ENCODE peak calls at places on chromosomes 4 and X, in five cellular contexts. W is heart left ventricle, C is breast epithelium, D is suprapubic skin, H is A549. A is an unnamed sample.

GRCh38 chr4:121819216-121819980 is 4.3 kb downstream of the CCNA2 start:
- DNase-seq in H (no peak), D (no peak), C (no peak), W (no peak), A (no peak)

GRCh38 chrX:332496-332860 is 13.9 kb upstream of the GTPBP6 start:
- DNase-seq in D (no peak), H (no peak), C (no peak), W (no peak), A (no peak)

GRCh38 chrX:3699841-3700381 is 13.5 kb downstream of the PRKX start:
- DNase-seq in W (no peak), H (no peak), D (no peak), C (no peak), A (no peak)

GRCh38 chr4:152997771-152998487 is 61.8 kb downstream of the FHDC1 start:
- DNase-seq in C (peak), D (no peak), H (peak), W (no peak), A (no peak)

GRCh38 chrX:22629105-22629725 is 356.5 kb downstream of the CBLL2 start:
- DNase-seq in W (no peak), C (no peak), H (no peak), D (no peak), A (no peak)

GRCh38 chr4:161629694-161630441 is 533.9 kb downstream of the FSTL5 start:
- DNase-seq in W (peak), D (no peak), C (no peak), H (no peak), A (no peak)

GRCh38 chr4:6271701-6272465 is 2.2 kb downstream of the WFS1 start:
- DNase-seq in D (no peak), C (peak), W (peak), H (no peak), A (no peak)

GRCh38 chrX:71909956-71910355 is 689 bp upstream of the NHSL2 start:
- DNase-seq in H (peak), W (peak), C (no peak), D (no peak), A (no peak)

GRCh38 chr4:21811576-21811975 is 137.0 kb downstream of the KCNIP4 start:
- DNase-seq in W (no peak), H (no peak), C (no peak), D (no peak), A (no peak)

GRCh38 chrX:17442898-17443297 is 67.9 kb downstream of the NHS start:
- DNase-seq in C (no peak), H (peak), D (no peak), W (no peak), A (no peak)

GRCh38 chr4:142291299-142291698 is 554.8 kb downstream of the INPP4B start:
- DNase-seq in C (no peak), W (no peak), D (no peak), H (no peak), A (no peak)

GRCh38 chr4:81457921-81458520 is 13.7 kb downstream of the RASGEF1B start:
- DNase-seq in C (no peak), H (no peak), W (no peak), D (no peak), A (no peak)

GRCh38 chr4:152478456-152479237 is 57.2 kb downstream of the FBXW7 start:
- DNase-seq in W (no peak), C (no peak), H (no peak), D (no peak), A (no peak)

GRCh38 chrX:38879631-38880220 is 78.5 kb downstream of the MID1IP1 start:
- DNase-seq in D (no peak), W (no peak), H (no peak), C (no peak), A (no peak)

GRCh38 chr4:94452476-94453300 is 946 bp downstream of the PDLIM5 start:
- DNase-seq in C (peak), W (peak), H (peak), D (peak), A (peak)

GRCh38 chr4:77819836-77820679 is 890 bp upstream of the CNOT6L start:
- DNase-seq in C (peak), W (peak), D (peak), H (peak), A (peak)

GRCh38 chr4:77820836-77821561 is 1.8 kb upstream of the CNOT6L start:
- DNase-seq in D (no peak), W (no peak), C (no peak), H (no peak), A (no peak)

GRCh38 chr4:77818077-77818666 is 996 bp downstream of the CNOT6L start:
- DNase-seq in D (peak), C (peak), W (peak), H (peak), A (no peak)

GRCh38 chr4:77818667-77819408 is at the start of gene CNOT6L:
- DNase-seq in W (peak), H (peak), D (peak), C (peak), A (peak)

DNA sequence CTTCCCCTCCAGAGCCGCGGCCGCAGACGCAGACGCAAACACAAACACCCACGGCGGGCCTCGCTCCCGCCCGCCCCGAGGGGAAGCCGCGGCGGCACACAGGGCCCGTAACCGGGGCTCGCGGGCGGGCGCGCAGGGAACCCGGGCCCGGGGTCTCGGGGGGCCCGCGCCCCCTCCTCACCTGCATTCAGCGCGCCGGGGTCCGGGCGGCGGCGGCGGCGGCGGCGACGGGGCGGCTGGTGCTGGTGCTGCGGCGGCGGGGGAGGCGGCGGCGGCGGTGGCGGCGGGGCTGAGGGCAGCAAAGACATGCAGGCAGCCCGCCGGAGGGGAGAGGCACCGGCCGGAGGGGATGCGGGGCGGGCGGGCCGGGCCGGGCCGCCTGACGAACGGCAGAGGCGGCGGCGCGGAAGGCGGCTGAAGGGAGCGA is 254 bp upstream of the CNOT6L start:
- DNase-seq in H (no peak), C (no peak), W (no peak), D (no peak), A (no peak)
- TF ChIP-seq POLR2A in H (no peak), C (no peak), W (no peak), D (no peak), A (no peak)

DNA sequence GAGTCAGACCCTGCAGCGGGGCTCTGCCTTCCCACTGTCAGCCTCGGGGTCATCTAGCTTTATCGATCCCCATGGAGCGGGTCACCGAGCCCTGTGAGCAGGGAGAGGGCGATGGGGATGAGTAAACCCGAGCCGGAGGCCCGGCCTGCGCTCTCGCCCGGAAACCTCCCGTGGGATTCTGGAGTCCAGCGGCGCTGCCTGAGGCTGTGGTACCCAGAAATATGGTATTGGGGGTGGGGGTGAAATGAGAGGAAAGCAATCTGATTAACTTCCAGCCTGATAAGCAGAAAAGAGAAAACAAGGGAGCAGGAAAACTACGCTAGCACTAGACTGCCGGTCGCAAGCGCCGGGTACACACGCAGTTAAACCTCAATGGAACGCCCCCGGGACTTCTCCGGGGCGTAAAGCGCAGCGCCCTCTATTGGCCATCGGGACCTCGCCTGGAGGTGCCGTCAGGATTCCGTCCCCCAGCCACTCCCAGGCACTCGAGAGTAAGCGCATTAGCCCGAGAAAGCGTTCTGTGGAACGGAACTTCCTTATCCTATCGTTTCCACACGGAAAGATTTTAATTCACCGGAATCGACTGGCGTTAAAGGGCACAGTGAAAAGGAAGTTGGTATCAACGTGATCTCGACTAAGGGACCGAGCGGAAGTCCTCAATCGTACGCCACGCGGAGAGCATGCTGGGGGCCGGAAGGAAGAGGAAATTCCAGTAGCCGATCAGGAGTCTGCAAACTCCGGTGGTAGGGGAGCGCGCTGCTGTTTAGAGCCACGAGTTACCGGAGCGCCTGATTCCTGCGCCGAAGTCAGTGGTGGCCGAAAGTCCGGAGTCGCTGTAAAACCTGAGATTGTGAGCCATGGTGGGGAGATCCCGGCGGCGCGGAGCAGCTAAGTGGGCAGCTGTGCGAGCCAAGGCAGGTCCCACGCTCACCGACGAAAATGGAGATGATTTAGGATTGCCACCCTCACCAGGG is at the start of gene UTP3:
- DNase-seq in C (peak), W (peak), H (peak), D (peak), A (peak)
- TF ChIP-seq POLR2A in C (no peak), W (peak), H (peak), D (no peak), A (no peak)

DNA sequence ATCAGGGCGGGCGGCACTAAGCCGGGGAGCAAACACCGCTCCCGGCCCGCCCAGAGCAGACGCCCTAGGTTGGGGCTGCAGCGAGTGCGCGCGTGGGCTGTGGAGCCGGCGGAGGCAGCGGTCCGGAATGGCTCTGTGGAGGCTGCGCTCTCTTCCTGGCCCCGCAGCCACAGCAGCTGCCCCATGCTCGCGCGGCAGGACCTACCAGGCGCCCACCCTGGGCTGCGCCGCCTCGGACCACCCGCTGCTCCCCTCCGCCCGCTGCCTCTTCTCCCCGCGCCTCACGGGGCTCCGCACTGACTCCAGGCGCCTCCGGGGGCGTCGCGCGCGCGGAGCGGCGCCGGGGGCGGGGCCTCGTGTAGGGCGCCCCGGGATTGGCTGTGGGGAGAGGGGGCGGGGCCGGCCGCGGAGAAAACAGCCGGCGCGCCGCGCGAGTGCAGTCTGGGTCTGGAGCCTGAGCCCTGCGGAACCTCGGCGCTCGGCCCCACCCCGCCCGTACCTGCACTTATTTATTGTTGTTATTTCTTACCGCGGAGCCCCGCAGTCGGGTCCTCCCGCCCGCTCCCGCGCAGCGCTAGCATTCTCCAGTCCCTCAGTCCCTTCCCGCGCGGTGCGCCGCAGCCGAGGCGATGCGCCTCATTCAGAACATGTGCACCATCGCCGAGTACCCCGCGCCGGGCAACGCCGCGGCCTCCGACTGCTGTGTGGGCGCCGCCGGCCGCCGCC is at the start of gene RASL11B:
- DNase-seq in W (peak), C (peak), H (peak), D (peak), A (no peak)
- TF ChIP-seq POLR2A in W (peak), C (no peak), H (peak), D (no peak), A (no peak)

GRCh38 chr4:107900067-107900466 is 31.3 kb upstream of the CYP2U1 start:
- DNase-seq in C (no peak), H (no peak), W (no peak), D (no peak), A (no peak)

GRCh38 chr4:107900508-107900907 is 30.8 kb upstream of the CYP2U1 start:
- DNase-seq in H (no peak), C (no peak), W (no peak), D (no peak), A (no peak)

GRCh38 chr4:107906458-107907100 is 24.8 kb upstream of the CYP2U1 start:
- DNase-seq in H (no peak), D (no peak), W (no peak), C (no peak), A (no peak)

GRCh38 chr4:107901213-107901934 is 30.0 kb upstream of the CYP2U1 start:
- DNase-seq in H (no peak), C (no peak), D (no peak), W (no peak), A (no peak)

DNA sequence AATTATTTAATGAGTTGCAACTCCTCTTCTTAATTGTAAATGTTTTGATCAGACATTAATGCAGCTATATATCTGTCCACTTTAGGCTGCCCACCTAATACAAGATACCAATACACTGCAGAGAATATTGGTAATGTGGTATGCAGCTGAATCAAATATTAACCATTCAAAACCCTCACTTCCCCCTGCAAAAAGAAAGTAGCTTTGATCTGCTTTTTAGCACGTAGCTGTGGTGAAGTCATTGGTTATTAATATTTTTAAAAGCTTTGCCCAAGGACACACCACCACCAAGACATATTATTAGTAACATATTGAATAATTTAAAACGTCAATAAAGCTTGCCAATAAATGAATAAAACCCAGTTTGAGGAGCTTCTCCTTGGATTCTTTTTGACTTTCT is 28.6 kb upstream of the CYP2U1 start:
- DNase-seq in W (no peak), H (no peak), D (no peak), C (no peak), A (no peak)
- TF ChIP-seq POLR2A in W (no peak), H (no peak), D (no peak), C (no peak), A (no peak)

GRCh38 chr4:38782452-38783108 is at the start of gene TLR10:
- DNase-seq in W (no peak), C (no peak), D (no peak), H (peak), A (no peak)
- TF ChIP-seq POLR2A in W (no peak), C (no peak), D (no peak), H (no peak), A (no peak)

DNA sequence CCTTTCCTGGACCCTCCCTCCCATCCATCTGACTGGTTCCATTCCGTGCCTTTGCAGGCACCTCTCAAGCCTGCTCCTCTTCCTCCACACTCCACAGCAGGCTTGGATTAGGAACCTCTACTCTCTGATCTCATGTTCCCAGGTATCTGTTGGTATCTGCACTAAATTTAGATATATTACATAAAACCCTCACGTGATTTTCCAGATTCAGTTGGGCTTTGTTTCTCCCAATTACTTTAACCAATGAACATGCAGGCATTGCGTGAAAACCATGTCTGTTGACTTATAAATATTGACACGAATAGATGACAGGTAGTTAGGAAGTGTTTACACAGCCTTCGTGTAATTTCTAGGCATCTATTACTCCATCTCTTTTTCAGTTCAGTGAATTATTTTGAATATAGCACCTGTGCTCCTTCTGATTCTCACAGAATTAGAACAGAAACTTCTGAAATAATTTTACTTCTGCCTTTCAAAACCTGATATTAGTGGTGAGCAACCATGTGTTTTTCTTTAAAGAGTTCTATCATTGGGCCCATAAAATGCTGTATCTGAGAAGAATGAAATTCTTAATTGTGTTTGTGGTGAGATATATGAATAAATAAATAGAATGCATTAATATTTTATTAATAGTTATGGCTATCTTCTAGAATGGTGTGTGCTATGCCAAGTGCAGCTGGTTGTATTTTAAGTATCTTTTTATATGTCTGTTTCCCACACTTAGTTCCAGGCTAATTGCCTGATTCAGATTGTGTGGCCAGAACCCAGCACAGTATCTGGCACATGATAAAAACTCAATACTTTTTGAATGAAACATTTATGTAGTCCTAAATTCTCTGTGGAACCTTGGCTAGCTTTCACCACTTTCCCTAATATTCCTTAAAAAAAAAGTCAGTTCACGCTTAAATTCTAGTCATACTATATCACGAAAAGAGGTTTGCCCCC is 304.8 kb downstream of the QDPR start:
- DNase-seq in W (no peak), C (no peak), D (no peak), H (no peak), A (no peak)
- TF ChIP-seq POLR2A in W (no peak), C (no peak), D (no peak), H (no peak), A (no peak)

GRCh38 chr4:165208741-165209388 is 1.5 kb downstream of the KLHL2 start:
- DNase-seq in C (no peak), D (no peak), H (no peak), W (no peak), A (no peak)

GRCh38 chr4:165209796-165210195 is 2.4 kb downstream of the KLHL2 start:
- DNase-seq in W (no peak), D (no peak), C (no peak), H (no peak), A (no peak)

GRCh38 chr4:165208322-165208652 is 926 bp downstream of the KLHL2 start:
- DNase-seq in C (peak), D (no peak), H (no peak), W (no peak), A (no peak)

GRCh38 chr4:165207016-165207430 is 338 bp upstream of the KLHL2 start:
- DNase-seq in C (no peak), D (no peak), H (peak), W (no peak), A (no peak)

DNA sequence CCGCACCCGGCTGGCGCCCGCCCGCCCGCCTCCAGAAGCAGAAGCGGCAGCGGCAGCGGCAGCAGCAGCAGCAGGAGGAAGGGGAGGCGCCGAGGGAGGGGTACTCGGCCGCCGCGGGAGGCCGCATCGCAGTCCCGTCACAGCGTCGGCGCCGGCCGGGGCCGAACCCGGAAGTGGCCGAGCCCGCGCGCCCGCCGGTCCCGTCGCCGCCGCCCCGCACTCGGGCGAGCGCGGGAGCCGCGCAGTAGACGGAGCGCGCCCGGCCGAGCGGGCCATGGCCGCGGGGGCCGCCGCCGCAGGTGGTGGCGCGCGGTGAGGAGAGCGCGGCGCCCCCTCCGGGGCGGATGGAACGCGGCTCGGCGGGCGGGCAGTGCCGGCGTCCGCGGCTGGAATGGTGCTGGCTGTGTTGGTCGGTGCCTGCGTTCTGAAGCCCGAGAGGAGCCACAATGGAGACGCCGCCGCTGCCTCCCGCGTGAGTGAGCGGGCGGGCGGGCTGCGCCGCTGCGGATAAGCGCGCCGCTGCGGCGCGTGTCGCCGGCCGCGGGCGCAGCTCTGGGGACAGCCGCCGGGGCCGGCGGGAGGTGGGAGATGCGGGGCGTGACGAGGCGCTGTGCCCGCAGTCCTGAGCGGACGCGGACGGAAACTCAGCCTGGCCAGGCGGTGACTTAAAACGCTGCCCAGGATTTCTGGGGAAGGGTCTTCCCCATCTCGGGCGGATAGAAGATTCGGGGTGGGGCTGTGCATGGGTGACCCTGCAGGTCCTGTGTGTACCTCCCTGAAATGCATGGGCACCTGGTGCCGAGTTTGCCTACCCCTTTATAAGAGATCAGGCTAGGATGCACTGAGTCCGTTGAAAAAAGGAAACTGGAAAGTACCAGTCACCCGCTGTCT is at the start of gene KLHL2:
- DNase-seq in C (peak), H (peak), D (peak), W (peak), A (no peak)
- TF ChIP-seq POLR2A in C (no peak), H (peak), D (peak), W (peak), A (no peak)

A was measured in esophagus muscularis mucosa.